ENCODE peak calls at places on chromosomes 7 and 10, in eight cellular contexts. S is cardiac fibroblast, N is pancreas, V is IMR-90, Y is fibroblast of lung, U is PC-9, Q is WTC11, K is heart left ventricle. W is an unnamed sample.

GRCh38 chr7:27739301-27739913 is 555 bp upstream of the TAX1BP1 start:
- DNase-seq in Q (no peak), V (peak), S (no peak), K (no peak), U (no peak), N (no peak), Y (peak), W (no peak)

GRCh38 chr10:122140477-122140902 is 130.6 kb upstream of the BTBD16 start:
- DNase-seq in V (peak), S (peak), U (peak), Y (peak), K (no peak), Q (no peak), N (no peak), W (peak)

GRCh38 chr7:95501261-95501816 is 15.6 kb downstream of the ASB4 start:
- DNase-seq in U (no peak), Q (no peak), K (no peak), Y (peak), S (peak), V (no peak), N (no peak), W (no peak)

GRCh38 chr7:1883031-1883761 is 213.1 kb downstream of the ELFN1 start:
- DNase-seq in N (peak), U (peak), V (peak), S (peak), Y (peak), Q (no peak), K (no peak), W (peak)

GRCh38 chr10:42926831-42927230 is 144.2 kb downstream of the BMS1 start:
- DNase-seq in S (peak), U (no peak), V (no peak), N (no peak), Y (no peak), Q (peak), K (no peak), W (peak)

GRCh38 chr10:47264797-47265281 is 35.2 kb upstream of the GDF10 start:
- DNase-seq in Y (no peak), K (no peak), Q (no peak), N (no peak), U (no peak), S (no peak), V (no peak), W (no peak)

GRCh38 chr7:101535333-101535732 is 93.8 kb downstream of the MYL10 start:
- DNase-seq in K (no peak), V (no peak), S (no peak), U (no peak), Q (no peak), Y (peak), N (no peak), W (no peak)

GRCh38 chr7:30255096-30255769 is 29.2 kb upstream of the ZNRF2 start:
- DNase-seq in S (no peak), V (no peak), K (no peak), Q (no peak), U (no peak), Y (no peak), N (no peak), W (no peak)

GRCh38 chr10:79344502-79345195 is 2.6 kb upstream of the PPIF start:
- DNase-seq in Q (no peak), Y (no peak), K (no peak), N (peak), V (no peak), U (no peak), S (no peak), W (no peak)

GRCh38 chr10:132208489-132209050 is 21.8 kb downstream of the DPYSL4 start:
- DNase-seq in N (peak), V (no peak), U (no peak), K (peak), Q (no peak), S (no peak), Y (no peak), W (no peak)

GRCh38 chr10:3331680-3332230 is 159.2 kb upstream of the PITRM1 start:
- DNase-seq in Q (no peak), N (no peak), Y (no peak), S (no peak), K (no peak), U (no peak), V (no peak), W (no peak)

GRCh38 chr10:86048571-86048970 is 318.0 kb downstream of the GRID1 start:
- DNase-seq in K (no peak), U (no peak), Q (no peak), V (no peak), S (no peak), N (no peak), Y (no peak), W (no peak)

GRCh38 chr7:148587076-148587475 is 3.5 kb upstream of the C7orf33 start:
- DNase-seq in K (no peak), V (no peak), N (no peak), U (no peak), S (no peak), Y (no peak), Q (no peak), W (no peak)

GRCh38 chr10:102535481-102536147 is 31.8 kb downstream of the SUFU start:
- DNase-seq in Q (no peak), V (no peak), K (no peak), U (no peak), S (no peak), N (no peak), Y (no peak), W (no peak)

GRCh38 chr10:70820976-70821750 is 5.4 kb downstream of the SGPL1 start:
- DNase-seq in Y (no peak), Q (no peak), U (no peak), S (no peak), N (no peak), K (no peak), V (peak), W (no peak)

GRCh38 chr10:36007369-36007768 is 365.3 kb upstream of the FZD8 start:
- DNase-seq in N (no peak), S (no peak), K (no peak), V (no peak), Q (no peak), U (no peak), Y (no peak), W (no peak)

GRCh38 chr10:64210211-64210610 is 689.0 kb downstream of the REEP3 start:
- DNase-seq in N (no peak), K (no peak), V (no peak), Q (no peak), S (no peak), Y (no peak), U (no peak), W (no peak)

GRCh38 chr7:151438864-151439601 is 908 bp downstream of the CRYGN start:
- DNase-seq in S (no peak), U (no peak), N (no peak), Q (no peak), K (no peak), Y (no peak), V (no peak), W (no peak)

GRCh38 chr10:100997364-100998182 is 2.0 kb upstream of the LZTS2 start:
- DNase-seq in Y (peak), U (peak), Q (peak), K (peak), S (peak), V (peak), N (peak), W (peak)

GRCh38 chr7:22411977-22412693 is 55.2 kb upstream of the RAPGEF5 start:
- DNase-seq in N (no peak), K (no peak), U (no peak), Q (no peak), V (no peak), S (no peak), Y (no peak), W (no peak)

GRCh38 chr7:33722383-33723096 is 182.8 kb upstream of the BMPER start:
- DNase-seq in Q (no peak), V (peak), S (peak), U (peak), Y (peak), N (no peak), K (no peak), W (peak)

GRCh38 chr10:130756651-130757050 is 554.9 kb downstream of the TCERG1L start:
- DNase-seq in S (no peak), N (no peak), V (no peak), U (no peak), K (no peak), Y (no peak), Q (no peak), W (no peak)

GRCh38 chr10:131933695-131934086 is 32.9 kb downstream of the PPP2R2D start:
- DNase-seq in Y (no peak), S (no peak), U (no peak), Q (no peak), V (no peak), K (no peak), N (no peak), W (no peak)

GRCh38 chr10:61465216-61465496 is 12.0 kb upstream of the TMEM26 start:
- DNase-seq in S (no peak), Y (no peak), K (no peak), U (no peak), V (no peak), Q (no peak), N (no peak), W (no peak)

GRCh38 chr10:92573091-92573797 is 649 bp downstream of the IDE start:
- DNase-seq in S (peak), U (no peak), Y (peak), N (peak), V (peak), K (peak), Q (no peak), W (peak)

GRCh38 chr10:78768882-78769281 is 299.9 kb upstream of the ZMIZ1 start:
- DNase-seq in V (no peak), S (no peak), K (no peak), U (no peak), N (no peak), Y (no peak), Q (no peak), W (no peak)

GRCh38 chr10:79316671-79317431 is 30.4 kb upstream of the PPIF start:
- DNase-seq in Y (peak), S (peak), V (peak), K (no peak), U (no peak), N (peak), Q (no peak), W (no peak)

GRCh38 chr7:108613147-108613948 is 43.7 kb downstream of the DNAJB9 start:
- DNase-seq in Y (peak), S (peak), N (no peak), K (no peak), V (peak), U (no peak), Q (no peak), W (peak)

GRCh38 chr10:14405076-14406065 is 74.6 kb upstream of the FRMD4A start:
- DNase-seq in Q (no peak), V (peak), S (peak), U (peak), N (no peak), K (no peak), Y (peak), W (peak)

GRCh38 chr7:58316-58715 is 134.1 kb upstream of the FAM20C start:
- DNase-seq in U (no peak), Y (no peak), S (no peak), Q (no peak), N (no peak), K (no peak), V (no peak), W (no peak)

GRCh38 chr7:6392712-6393666 is 54.8 kb downstream of the DAGLB start:
- DNase-seq in Q (no peak), K (peak), S (peak), V (peak), Y (peak), U (peak), N (no peak), W (peak)

GRCh38 chr10:71816421-71816851 is 34.6 kb downstream of the PSAP start:
- DNase-seq in S (no peak), Q (no peak), Y (no peak), U (no peak), V (no peak), N (no peak), K (no peak), W (no peak)

GRCh38 chr7:29224726-29225125 is 30.2 kb downstream of the CHN2 start:
- DNase-seq in Q (no peak), N (no peak), K (no peak), S (peak), Y (peak), U (no peak), V (no peak), W (no peak)

GRCh38 chr7:150738092-150739044 is 1.1 kb downstream of the GIMAP5 start:
- DNase-seq in S (peak), V (no peak), Y (peak), K (no peak), U (no peak), Q (no peak), N (no peak), W (no peak)

GRCh38 chr7:52995676-52996075 is 39.8 kb upstream of the POM121L12 start:
- DNase-seq in S (no peak), U (no peak), Y (peak), Q (no peak), K (no peak), V (no peak), N (no peak), W (no peak)

GRCh38 chr10:58334817-58335305 is at the start of gene UBE2D1:
- DNase-seq in Y (peak), K (peak), U (peak), Q (peak), V (peak), N (peak), S (peak), W (peak)

DNA sequence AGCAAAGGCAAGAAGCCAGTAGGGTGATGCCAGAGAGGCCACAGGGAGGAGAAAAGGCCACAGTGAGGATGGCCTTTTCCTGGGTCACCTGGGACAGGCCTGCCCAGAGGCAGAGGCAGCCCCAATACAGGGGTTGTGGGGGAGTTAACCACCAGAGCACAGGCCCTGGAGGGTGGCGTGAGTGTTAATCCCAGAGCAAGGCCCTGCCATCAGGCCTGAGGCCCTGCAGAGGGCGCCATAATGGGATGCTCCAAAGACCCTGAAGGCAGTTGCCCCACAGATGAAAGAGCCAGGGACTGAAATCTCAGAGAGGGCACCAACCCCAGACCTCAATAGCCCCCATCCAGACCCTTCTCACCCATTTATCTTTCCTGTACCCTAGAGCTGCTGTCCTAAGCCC is 23.9 kb downstream of the SLC13A4 start:
- DNase-seq in V (no peak), S (no peak), K (no peak), Y (no peak), N (no peak), Q (peak), U (no peak), W (no peak)
- TF ChIP-seq CTCF in V (no peak), S (peak), K (peak), Y (no peak), N (no peak), Q (peak), U (peak), W (peak)

GRCh38 chr7:50512384-50512783 is 52.8 kb downstream of the DDC start:
- DNase-seq in K (no peak), S (no peak), N (no peak), Y (no peak), U (no peak), Q (no peak), V (no peak), W (no peak)
- TF ChIP-seq CTCF in K (no peak), S (no peak), N (no peak), Y (no peak), U (no peak), Q (no peak), V (no peak), W (no peak)

DNA sequence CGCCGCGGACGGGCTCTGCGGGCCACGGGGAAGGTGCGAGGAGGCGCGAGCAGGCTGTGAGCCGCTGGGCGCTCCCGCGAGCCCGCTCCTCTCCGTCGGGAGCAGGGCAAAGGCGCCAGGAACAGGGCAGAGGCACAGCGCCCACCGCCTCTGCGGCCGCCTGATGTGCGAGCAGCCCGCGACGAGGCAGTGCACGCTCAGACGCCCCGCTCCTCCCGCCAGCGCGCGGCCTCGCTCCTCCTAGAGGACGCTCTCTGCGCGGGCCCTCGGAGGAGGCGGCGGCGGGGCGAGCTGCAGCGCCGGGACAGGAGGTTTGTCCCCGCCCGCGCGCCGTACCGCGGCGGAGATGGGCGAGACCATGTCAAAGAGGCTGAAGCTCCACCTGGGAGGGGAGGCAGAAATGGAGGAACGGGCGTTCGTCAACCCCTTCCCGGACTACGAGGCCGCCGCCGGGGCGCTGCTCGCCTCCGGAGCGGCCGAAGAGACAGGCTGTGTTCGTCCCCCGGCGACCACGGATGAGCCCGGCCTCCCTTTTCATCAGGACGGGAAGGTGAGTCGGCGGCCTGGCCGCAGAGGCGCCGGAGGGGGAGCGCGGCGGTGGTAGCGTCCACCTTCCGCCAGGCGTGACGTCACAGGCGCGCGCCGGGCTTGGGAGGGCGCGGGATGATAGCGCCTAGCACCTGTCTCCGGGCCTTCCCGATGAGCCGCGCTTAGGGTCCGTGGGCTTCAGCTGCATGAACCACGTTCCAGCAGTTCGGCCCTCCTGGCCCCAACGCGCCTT is 733 bp downstream of the LANCL2 start:
- DNase-seq in N (peak), Y (peak), U (peak), V (peak), Q (peak), S (peak), K (peak), W (peak)
- TF ChIP-seq CTCF in N (no peak), Y (peak), U (peak), V (peak), Q (no peak), S (no peak), K (no peak), W (no peak)

GRCh38 chr7:5012985-5013384 is 32.7 kb upstream of the RBAK start:
- DNase-seq in Y (no peak), Q (peak), S (no peak), U (no peak), N (no peak), V (no peak), K (no peak), W (no peak)
- TF ChIP-seq CTCF in Y (no peak), Q (no peak), S (no peak), U (no peak), N (no peak), V (no peak), K (no peak), W (no peak)

GRCh38 chr7:135728136-135728669 is at the start of gene SLC13A4:
- DNase-seq in Q (peak), K (no peak), S (no peak), V (no peak), U (no peak), N (no peak), Y (no peak), W (no peak)
- TF ChIP-seq CTCF in Q (no peak), K (no peak), S (no peak), V (no peak), U (no peak), N (no peak), Y (no peak), W (no peak)

GRCh38 chr10:32189400-32190084 is 133.3 kb upstream of the KIF5B start:
- DNase-seq in V (peak), Q (no peak), U (no peak), S (peak), K (no peak), N (no peak), Y (peak), W (peak)
- TF ChIP-seq CTCF in V (peak), Q (no peak), U (no peak), S (peak), K (no peak), N (peak), Y (peak), W (peak)